ENCODE peak calls at places on chromosomes 3 and 15, in ten cellular contexts. One of them, this sample, is unnamed.

GRCh38 chr3:113097821-113098516 is 107.2 kb downstream of the GTPBP8 start:
- DNase-seq in heart right ventricle: no peak
- DNase-seq in endodermal cell: no peak
- DNase-seq in mesendoderm: no peak
- DNase-seq in OCI-LY7: no peak
- DNase-seq in mesenchymal stem cell: peak; percentile 79
- DNase-seq in HAP-1: no peak
- DNase-seq in stomach: no peak
- DNase-seq in colonic mucosa: no peak
- DNase-seq in body of pancreas: no peak
- DNase-seq in this sample: peak; percentile 92

GRCh38 chr15:45529613-45530012 is 7.1 kb upstream of the SLC30A4 start:
- DNase-seq in HAP-1: no peak
- DNase-seq in stomach: no peak
- DNase-seq in colonic mucosa: no peak
- DNase-seq in body of pancreas: no peak
- DNase-seq in mesendoderm: no peak
- DNase-seq in mesenchymal stem cell: no peak
- DNase-seq in heart right ventricle: no peak
- DNase-seq in OCI-LY7: no peak
- DNase-seq in endodermal cell: no peak
- DNase-seq in this sample: no peak

GRCh38 chr3:139299261-139300132 is 44.3 kb upstream of the MRPS22 start:
- DNase-seq in stomach: peak; percentile 37
- DNase-seq in OCI-LY7: no peak
- DNase-seq in body of pancreas: peak; percentile 92
- DNase-seq in endodermal cell: peak; percentile 82
- DNase-seq in heart right ventricle: no peak
- DNase-seq in mesenchymal stem cell: peak; percentile 52
- DNase-seq in HAP-1: no peak
- DNase-seq in colonic mucosa: no peak
- DNase-seq in mesendoderm: peak; percentile 85
- DNase-seq in this sample: peak; percentile 25

GRCh38 chr3:66265627-66266026 is 44.8 kb downstream of the SLC25A26 start:
- DNase-seq in colonic mucosa: no peak
- DNase-seq in HAP-1: no peak
- DNase-seq in endodermal cell: no peak
- DNase-seq in OCI-LY7: no peak
- DNase-seq in body of pancreas: no peak
- DNase-seq in heart right ventricle: no peak
- DNase-seq in mesendoderm: no peak
- DNase-seq in mesenchymal stem cell: no peak
- DNase-seq in stomach: no peak
- DNase-seq in this sample: no peak

GRCh38 chr3:149080699-149081091 is 5.6 kb downstream of the HLTF start:
- DNase-seq in OCI-LY7: no peak
- DNase-seq in HAP-1: no peak
- DNase-seq in mesendoderm: no peak
- DNase-seq in colonic mucosa: no peak
- DNase-seq in endodermal cell: no peak
- DNase-seq in stomach: no peak
- DNase-seq in body of pancreas: no peak
- DNase-seq in heart right ventricle: no peak
- DNase-seq in mesenchymal stem cell: peak; percentile 12
- DNase-seq in this sample: peak; percentile 49

GRCh38 chr3:48598323-48599076 is 3.4 kb upstream of the COL7A1 start:
- DNase-seq in colonic mucosa: no peak
- DNase-seq in mesendoderm: peak; percentile 91
- DNase-seq in heart right ventricle: peak; percentile 50
- DNase-seq in endodermal cell: no peak
- DNase-seq in mesenchymal stem cell: peak; percentile 98
- DNase-seq in HAP-1: no peak
- DNase-seq in body of pancreas: peak; percentile 17
- DNase-seq in stomach: no peak
- DNase-seq in OCI-LY7: no peak
- DNase-seq in this sample: peak; percentile 85

GRCh38 chr3:45940781-45941365 is 2.4 kb upstream of the CXCR6 start:
- DNase-seq in body of pancreas: no peak
- DNase-seq in mesendoderm: peak; percentile 7
- DNase-seq in HAP-1: no peak
- DNase-seq in endodermal cell: no peak
- DNase-seq in OCI-LY7: no peak
- DNase-seq in heart right ventricle: no peak
- DNase-seq in stomach: no peak
- DNase-seq in colonic mucosa: no peak
- DNase-seq in mesenchymal stem cell: no peak
- DNase-seq in this sample: no peak

GRCh38 chr3:117602054-117602644 is 892.6 kb downstream of the TUSC7 start:
- DNase-seq in mesendoderm: no peak
- DNase-seq in OCI-LY7: no peak
- DNase-seq in mesenchymal stem cell: no peak
- DNase-seq in stomach: no peak
- DNase-seq in HAP-1: no peak
- DNase-seq in body of pancreas: no peak
- DNase-seq in heart right ventricle: no peak
- DNase-seq in endodermal cell: no peak
- DNase-seq in colonic mucosa: no peak
- DNase-seq in this sample: no peak

GRCh38 chr3:47003461-47004368 is 24.2 kb downstream of the NBEAL2 start:
- DNase-seq in OCI-LY7: no peak
- DNase-seq in heart right ventricle: peak; percentile 14
- DNase-seq in stomach: no peak
- DNase-seq in body of pancreas: no peak
- DNase-seq in mesendoderm: no peak
- DNase-seq in colonic mucosa: no peak
- DNase-seq in HAP-1: no peak
- DNase-seq in mesenchymal stem cell: no peak
- DNase-seq in endodermal cell: no peak
- DNase-seq in this sample: no peak

GRCh38 chr3:138727371-138727770 is 107.4 kb downstream of the PIK3CB start:
- DNase-seq in heart right ventricle: no peak
- DNase-seq in mesenchymal stem cell: no peak
- DNase-seq in colonic mucosa: no peak
- DNase-seq in body of pancreas: no peak
- DNase-seq in OCI-LY7: no peak
- DNase-seq in endodermal cell: no peak
- DNase-seq in stomach: no peak
- DNase-seq in mesendoderm: no peak
- DNase-seq in HAP-1: no peak
- DNase-seq in this sample: no peak

GRCh38 chr15:98682992-98683701 is 34.8 kb downstream of the IGF1R start:
- DNase-seq in body of pancreas: no peak
- DNase-seq in stomach: no peak
- DNase-seq in endodermal cell: no peak
- DNase-seq in mesendoderm: no peak
- DNase-seq in heart right ventricle: no peak
- DNase-seq in OCI-LY7: no peak
- DNase-seq in colonic mucosa: no peak
- DNase-seq in HAP-1: no peak
- DNase-seq in mesenchymal stem cell: peak; percentile 73
- DNase-seq in this sample: peak; percentile 56

GRCh38 chr15:55824857-55825613 is 82.1 kb upstream of the PRTG start:
- DNase-seq in colonic mucosa: no peak
- DNase-seq in OCI-LY7: no peak
- DNase-seq in HAP-1: peak; percentile 20
- DNase-seq in mesendoderm: peak; percentile 57
- DNase-seq in stomach: no peak
- DNase-seq in body of pancreas: no peak
- DNase-seq in heart right ventricle: no peak
- DNase-seq in mesenchymal stem cell: no peak
- DNase-seq in endodermal cell: no peak
- DNase-seq in this sample: no peak

GRCh38 chr3:13827256-13827655 is 52.6 kb downstream of the WNT7A start:
- DNase-seq in HAP-1: no peak
- DNase-seq in endodermal cell: no peak
- DNase-seq in OCI-LY7: no peak
- DNase-seq in heart right ventricle: no peak
- DNase-seq in colonic mucosa: no peak
- DNase-seq in stomach: no peak
- DNase-seq in mesenchymal stem cell: no peak
- DNase-seq in mesendoderm: no peak
- DNase-seq in body of pancreas: no peak
- DNase-seq in this sample: no peak

GRCh38 chr3:127351350-127351749 is 63.5 kb upstream of the PRR20G start:
- DNase-seq in stomach: no peak
- DNase-seq in body of pancreas: no peak
- DNase-seq in OCI-LY7: no peak
- DNase-seq in mesendoderm: no peak
- DNase-seq in colonic mucosa: no peak
- DNase-seq in heart right ventricle: no peak
- DNase-seq in endodermal cell: no peak
- DNase-seq in HAP-1: no peak
- DNase-seq in mesenchymal stem cell: no peak
- DNase-seq in this sample: no peak

GRCh38 chr3:78972617-78973301 is 795.0 kb downstream of the ROBO1 start:
- DNase-seq in endodermal cell: no peak
- DNase-seq in mesendoderm: no peak
- DNase-seq in mesenchymal stem cell: no peak
- DNase-seq in colonic mucosa: no peak
- DNase-seq in body of pancreas: no peak
- DNase-seq in OCI-LY7: no peak
- DNase-seq in stomach: no peak
- DNase-seq in heart right ventricle: no peak
- DNase-seq in HAP-1: no peak
- DNase-seq in this sample: no peak

GRCh38 chr3:38247366-38248035 is 18.1 kb upstream of the SLC22A13 start:
- DNase-seq in mesendoderm: peak; percentile 62
- DNase-seq in colonic mucosa: no peak
- DNase-seq in heart right ventricle: no peak
- DNase-seq in mesenchymal stem cell: peak; percentile 82
- DNase-seq in stomach: no peak
- DNase-seq in endodermal cell: no peak
- DNase-seq in body of pancreas: peak; percentile 21
- DNase-seq in HAP-1: no peak
- DNase-seq in OCI-LY7: no peak
- DNase-seq in this sample: peak; percentile 88

GRCh38 chr3:197428117-197428761 is 127.5 kb downstream of the BDH1 start:
- DNase-seq in stomach: peak; percentile 65
- DNase-seq in OCI-LY7: no peak
- DNase-seq in HAP-1: peak; percentile 75
- DNase-seq in mesenchymal stem cell: peak; percentile 89
- DNase-seq in colonic mucosa: peak; percentile 85
- DNase-seq in heart right ventricle: peak; percentile 45
- DNase-seq in endodermal cell: peak; percentile 67
- DNase-seq in body of pancreas: no peak
- DNase-seq in mesendoderm: no peak
- DNase-seq in this sample: peak; percentile 84

GRCh38 chr3:181461381-181461780 is 250.3 kb upstream of the SOX2 start:
- DNase-seq in HAP-1: no peak
- DNase-seq in body of pancreas: no peak
- DNase-seq in endodermal cell: no peak
- DNase-seq in mesenchymal stem cell: no peak
- DNase-seq in stomach: no peak
- DNase-seq in mesendoderm: no peak
- DNase-seq in colonic mucosa: no peak
- DNase-seq in heart right ventricle: no peak
- DNase-seq in OCI-LY7: no peak
- DNase-seq in this sample: no peak

DNA sequence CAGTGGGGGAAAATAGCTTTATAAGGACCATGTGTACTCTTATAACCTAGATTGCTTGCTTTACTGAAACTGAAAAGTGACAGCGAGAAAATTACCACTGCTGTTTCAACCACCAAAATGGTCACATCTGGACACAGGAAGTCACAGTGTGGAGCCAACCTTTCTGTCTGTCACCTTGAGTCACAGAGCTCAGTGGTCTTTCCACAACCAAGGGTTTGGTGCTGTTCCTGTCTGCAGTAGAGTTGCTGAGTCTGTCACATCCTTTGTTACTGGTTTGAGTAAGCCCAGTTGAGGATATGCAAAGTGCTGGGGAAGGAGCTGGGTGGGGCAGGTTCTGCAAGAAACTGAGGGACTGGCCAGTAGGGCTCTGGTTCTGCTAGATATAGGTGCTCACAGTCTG is 139.1 kb upstream of the EIF1B start:
- DNase-seq in mesendoderm: peak; percentile 79
- DNase-seq in colonic mucosa: no peak
- DNase-seq in mesenchymal stem cell: no peak
- DNase-seq in OCI-LY7: no peak
- DNase-seq in stomach: no peak
- DNase-seq in heart right ventricle: no peak
- DNase-seq in body of pancreas: no peak
- DNase-seq in HAP-1: no peak
- DNase-seq in endodermal cell: peak; percentile 56
- DNase-seq in this sample: no peak
- H3K4me1 ChIP-seq in mesendoderm: peaks cover 2% of the 10 kb centered on the region
- H3K4me1 ChIP-seq in colonic mucosa: no peaks in the 10 kb centered on the region
- H3K4me1 ChIP-seq in mesenchymal stem cell: no peaks in the 10 kb centered on the region
- H3K4me1 ChIP-seq in OCI-LY7: no peaks in the 10 kb centered on the region
- H3K4me1 ChIP-seq in stomach: peaks cover 5% of the 10 kb centered on the region
- H3K4me1 ChIP-seq in heart right ventricle: peaks cover 7% of the 10 kb centered on the region
- H3K4me1 ChIP-seq in body of pancreas: no peaks in the 10 kb centered on the region
- H3K4me1 ChIP-seq in HAP-1: no peaks in the 10 kb centered on the region
- H3K4me1 ChIP-seq in endodermal cell: no peaks in the 10 kb centered on the region
- H3K4me1 ChIP-seq in this sample: no peaks in the 10 kb centered on the region

GRCh38 chr3:101833446-101833974 is 15.8 kb upstream of the NFKBIZ start:
- DNase-seq in stomach: no peak
- DNase-seq in OCI-LY7: no peak
- DNase-seq in HAP-1: no peak
- DNase-seq in heart right ventricle: no peak
- DNase-seq in endodermal cell: no peak
- DNase-seq in body of pancreas: no peak
- DNase-seq in mesenchymal stem cell: no peak
- DNase-seq in colonic mucosa: no peak
- DNase-seq in mesendoderm: no peak
- DNase-seq in this sample: no peak
- H3K4me1 ChIP-seq in stomach: peaks cover 73% of the 10 kb centered on the region
- H3K4me1 ChIP-seq in OCI-LY7: peaks cover 31% of the 10 kb centered on the region
- H3K4me1 ChIP-seq in HAP-1: peaks cover 6% of the 10 kb centered on the region
- H3K4me1 ChIP-seq in heart right ventricle: peaks cover 15% of the 10 kb centered on the region
- H3K4me1 ChIP-seq in endodermal cell: peaks cover 6% of the 10 kb centered on the region
- H3K4me1 ChIP-seq in body of pancreas: peaks cover 51% of the 10 kb centered on the region
- H3K4me1 ChIP-seq in mesenchymal stem cell: no peaks in the 10 kb centered on the region
- H3K4me1 ChIP-seq in colonic mucosa: peaks cover 19% of the 10 kb centered on the region
- H3K4me1 ChIP-seq in mesendoderm: no peaks in the 10 kb centered on the region
- H3K4me1 ChIP-seq in this sample: peaks cover 4% of the 10 kb centered on the region

GRCh38 chr3:50239649-50240048 is 3.6 kb downstream of the GNAI2 start:
- DNase-seq in colonic mucosa: no peak
- DNase-seq in stomach: no peak
- DNase-seq in mesendoderm: no peak
- DNase-seq in body of pancreas: no peak
- DNase-seq in OCI-LY7: no peak
- DNase-seq in HAP-1: no peak
- DNase-seq in heart right ventricle: no peak
- DNase-seq in endodermal cell: peak; percentile 74
- DNase-seq in mesenchymal stem cell: no peak
- DNase-seq in this sample: no peak
- H3K4me1 ChIP-seq in colonic mucosa: peaks cover 31% of the 10 kb centered on the region
- H3K4me1 ChIP-seq in stomach: peaks cover 92% of the 10 kb centered on the region
- H3K4me1 ChIP-seq in mesendoderm: peaks cover 39% of the 10 kb centered on the region
- H3K4me1 ChIP-seq in body of pancreas: peaks cover 69% of the 10 kb centered on the region
- H3K4me1 ChIP-seq in OCI-LY7: peaks cover 66% of the 10 kb centered on the region
- H3K4me1 ChIP-seq in HAP-1: peaks cover 22% of the 10 kb centered on the region
- H3K4me1 ChIP-seq in heart right ventricle: peaks cover 77% of the 10 kb centered on the region
- H3K4me1 ChIP-seq in endodermal cell: peaks cover 42% of the 10 kb centered on the region
- H3K4me1 ChIP-seq in mesenchymal stem cell: peaks cover 58% of the 10 kb centered on the region
- H3K4me1 ChIP-seq in this sample: peaks cover 26% of the 10 kb centered on the region

DNA sequence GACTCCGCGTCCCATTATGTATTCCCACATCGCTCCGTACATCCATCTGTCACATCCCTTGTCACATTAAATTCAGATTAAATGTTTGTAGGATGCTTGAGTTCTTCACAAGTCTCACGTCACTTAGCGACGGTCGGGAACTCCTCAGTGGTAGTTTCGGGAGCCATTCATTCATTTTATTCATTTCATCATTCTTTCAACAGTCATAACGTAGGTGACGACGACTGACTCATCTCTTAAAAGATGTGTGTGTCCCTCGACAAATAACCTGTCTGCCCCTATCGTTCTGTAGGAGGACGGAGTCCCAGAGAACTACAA is 272 bp upstream of the SRPRB start:
- DNase-seq in heart right ventricle: no peak
- DNase-seq in HAP-1: no peak
- DNase-seq in stomach: no peak
- DNase-seq in OCI-LY7: no peak
- DNase-seq in endodermal cell: no peak
- DNase-seq in mesendoderm: no peak
- DNase-seq in mesenchymal stem cell: no peak
- DNase-seq in body of pancreas: no peak
- DNase-seq in colonic mucosa: no peak
- DNase-seq in this sample: no peak
- H3K4me1 ChIP-seq in heart right ventricle: peaks cover 10% of the 10 kb centered on the region
- H3K4me1 ChIP-seq in HAP-1: peaks cover 5% of the 10 kb centered on the region
- H3K4me1 ChIP-seq in stomach: peaks cover 33% of the 10 kb centered on the region
- H3K4me1 ChIP-seq in OCI-LY7: peaks cover 23% of the 10 kb centered on the region
- H3K4me1 ChIP-seq in endodermal cell: no peaks in the 10 kb centered on the region
- H3K4me1 ChIP-seq in mesendoderm: peaks cover 1% of the 10 kb centered on the region
- H3K4me1 ChIP-seq in mesenchymal stem cell: peaks cover 1% of the 10 kb centered on the region
- H3K4me1 ChIP-seq in body of pancreas: peaks cover 23% of the 10 kb centered on the region
- H3K4me1 ChIP-seq in colonic mucosa: no peaks in the 10 kb centered on the region
- H3K4me1 ChIP-seq in this sample: no peaks in the 10 kb centered on the region

This sample was measured in fibroblast of lung.